ENCODE peak calls at places on chromosomes 3 and 15, in five cellular contexts. N is astrocyte, R is cardiac muscle cell, L is mucosa of descending colon, M is sigmoid colon. S is an unnamed sample. For H3K4me1, the result is how much of the 10 kb centered on the place peaks cover.

GRCh38 chr15:56273724-56274123 is 30.0 kb upstream of the RFX7 start:
- DNase-seq in N (no peak), R (no peak), L (no peak), M (no peak), S (no peak)

GRCh38 chr3:27105904-27106303 is 263.3 kb downstream of the NEK10 start:
- DNase-seq in N (no peak), R (no peak), L (no peak), M (no peak), S (no peak)

GRCh38 chr15:62600376-62600775 is 435.3 kb upstream of the C2CD4B start:
- DNase-seq in N (no peak), R (peak), L (no peak), M (no peak), S (no peak)

GRCh38 chr3:195071916-195072820 is 198.8 kb downstream of the XXYLT1 start:
- DNase-seq in N (no peak), R (no peak), L (no peak), M (peak), S (no peak)

GRCh38 chr15:101568304-101568703 is 78.8 kb upstream of the PCSK6 start:
- DNase-seq in N (peak), R (no peak), L (no peak), M (no peak), S (no peak)

GRCh38 chr3:17551333-17551732 is 191.1 kb downstream of the TBC1D5 start:
- DNase-seq in N (no peak), R (no peak), L (no peak), M (no peak), S (no peak)

GRCh38 chr3:28915711-28916481 is 365.0 kb upstream of the RBMS3 start:
- DNase-seq in N (peak), R (peak), L (no peak), M (peak), S (no peak)

GRCh38 chr15:79987969-79988368 is 17.0 kb upstream of the BCL2A1 start:
- DNase-seq in N (no peak), R (no peak), L (no peak), M (no peak), S (no peak)

GRCh38 chr3:27715454-27715806 is 6.7 kb downstream of the EOMES start:
- DNase-seq in N (no peak), R (no peak), L (no peak), M (no peak), S (no peak)

GRCh38 chr3:120147072-120147871 is 53.0 kb upstream of the GSK3B start:
- DNase-seq in N (no peak), R (no peak), L (no peak), M (no peak), S (peak)

GRCh38 chr3:196454935-196455334 is 22.7 kb upstream of the UBXN7 start:
- DNase-seq in N (peak), R (no peak), L (no peak), M (no peak), S (no peak)

GRCh38 chr3:46899151-46900006 is 21.9 kb downstream of the PTH1R start:
- DNase-seq in N (no peak), R (no peak), L (peak), M (no peak), S (no peak)

GRCh38 chr3:53799338-53799865 is 46.8 kb downstream of the CHDH start:
- DNase-seq in N (no peak), R (no peak), L (no peak), M (no peak), S (no peak)

GRCh38 chr3:144437989-144438388 is 466.4 kb downstream of the DIPK2A start:
- DNase-seq in N (no peak), R (no peak), L (no peak), M (no peak), S (no peak)

GRCh38 chr15:31365655-31366127 is 39.1 kb downstream of the KLF13 start:
- DNase-seq in N (peak), R (peak), L (peak), M (peak), S (peak)

GRCh38 chr15:97600190-97600589 is 360.3 kb upstream of the ARRDC4 start:
- DNase-seq in N (no peak), R (no peak), L (no peak), M (no peak), S (no peak)

GRCh38 chr3:194687638-194688206 is 2.0 kb downstream of the FAM43A start:
- DNase-seq in N (peak), R (peak), L (peak), M (peak), S (peak)

GRCh38 chr3:45817788-45818523 is 21.6 kb upstream of the SLC6A20 start:
- DNase-seq in N (peak), R (peak), L (no peak), M (peak), S (no peak)

GRCh38 chr15:39154776-39155175 is 426.1 kb upstream of the THBS1 start:
- DNase-seq in N (no peak), R (no peak), L (no peak), M (no peak), S (no peak)

GRCh38 chr3:30458781-30459180 is 147.6 kb upstream of the TGFBR2 start:
- DNase-seq in N (no peak), R (no peak), L (peak), M (no peak), S (no peak)

GRCh38 chr15:62920569-62921502 is 121.7 kb upstream of the TPM1 start:
- DNase-seq in N (peak), R (peak), L (no peak), M (no peak), S (no peak)

GRCh38 chr3:58077586-58078285 is 69.5 kb downstream of the FLNB start:
- DNase-seq in N (no peak), R (no peak), L (no peak), M (no peak), S (no peak)

GRCh38 chr3:127070776-127071175 is 87.9 kb downstream of the PLXNA1 start:
- DNase-seq in N (no peak), R (no peak), L (no peak), M (peak), S (no peak)

GRCh38 chr15:52778457-52778856 is 11.7 kb downstream of the ONECUT1 start:
- DNase-seq in N (no peak), R (no peak), L (no peak), M (no peak), S (no peak)

GRCh38 chr15:83854314-83854713 is 200.4 kb downstream of the ADAMTSL3 start:
- DNase-seq in N (no peak), R (peak), L (no peak), M (no peak), S (no peak)

GRCh38 chr3:181710581-181711255 is 1.0 kb upstream of the SOX2 start:
- DNase-seq in N (peak), R (no peak), L (no peak), M (no peak), S (no peak)

GRCh38 chr3:106169351-106169750 is 300.5 kb upstream of the CBLB start:
- DNase-seq in N (no peak), R (no peak), L (no peak), M (no peak), S (no peak)

GRCh38 chr15:96019114-96019513 is 311.4 kb upstream of the NR2F2 start:
- DNase-seq in N (no peak), R (no peak), L (no peak), M (no peak), S (no peak)

DNA sequence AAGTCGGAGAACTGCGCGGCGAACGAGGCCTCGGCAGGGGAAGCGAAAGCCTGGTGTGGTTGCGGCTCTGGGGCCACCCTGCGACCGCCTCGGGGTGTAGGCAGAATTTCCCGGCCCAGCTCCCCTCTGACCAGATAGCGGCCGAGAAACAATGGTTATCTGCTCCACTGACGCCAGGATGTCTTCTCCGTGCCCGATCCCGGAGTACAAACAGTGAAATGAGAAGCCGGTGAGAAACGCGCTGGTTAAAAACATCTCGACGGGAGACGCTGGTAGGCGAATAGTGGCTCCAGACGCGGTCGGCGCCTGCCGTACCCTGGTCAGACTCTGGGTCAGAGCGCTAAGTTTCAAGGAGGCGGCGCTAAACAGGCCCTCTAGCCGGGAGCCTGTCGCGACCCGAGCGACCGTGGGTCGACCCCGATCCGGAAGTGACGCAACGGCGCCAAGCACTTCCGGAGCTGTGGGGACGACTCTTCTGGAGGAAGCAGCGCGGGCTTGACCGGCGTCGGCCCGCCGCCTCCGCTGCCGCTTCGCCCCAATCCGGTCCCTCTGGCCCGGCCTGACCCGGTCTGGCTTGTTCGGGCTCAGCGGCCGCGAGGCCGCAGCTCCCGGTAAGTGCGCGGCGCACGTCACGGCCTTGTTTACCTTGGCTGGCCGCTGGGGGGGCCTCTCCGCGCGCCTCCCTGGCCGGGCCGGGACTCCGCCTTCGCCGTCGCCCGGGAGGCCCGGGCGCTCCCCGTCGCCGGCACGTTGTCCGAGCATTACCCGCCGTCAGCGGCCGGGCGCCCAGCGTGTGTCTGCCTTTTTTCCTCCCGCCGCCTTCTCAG is at the start of gene ARIH2:
- DNase-seq in N (peak), R (peak), L (peak), M (peak), S (peak)
- TF ChIP-seq CTCF in N (peak), R (peak), L (no peak), M (no peak), S (peak)

DNA sequence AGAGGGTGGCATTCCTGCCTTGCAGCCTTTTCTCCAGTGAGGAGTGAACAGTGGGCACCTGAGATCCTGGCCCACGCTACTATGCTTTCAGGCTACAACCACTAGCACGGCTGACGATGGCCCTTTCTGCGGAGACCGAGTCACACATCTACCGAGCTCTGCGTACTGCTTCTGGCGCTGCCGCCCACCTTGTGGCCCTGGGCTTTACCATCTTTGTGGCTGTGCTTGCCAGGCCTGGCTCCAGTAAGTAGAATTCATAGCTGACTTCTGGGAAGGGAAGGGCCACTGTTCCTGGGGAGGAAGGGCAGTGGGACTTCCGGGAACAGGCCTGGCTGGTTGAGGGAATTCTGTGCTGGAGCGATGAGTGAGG is 641 bp downstream of the CYB561D2 start:
- DNase-seq in N (no peak), R (no peak), L (no peak), M (no peak), S (no peak)
- H3K4me3 ChIP-seq in N (peak), R (peak), L (no peak), M (peak), S (peak)

GRCh38 chr3:129595544-129596193 is 10.8 kb downstream of the PLXND1 start:
- DNase-seq in N (no peak), R (no peak), L (no peak), M (no peak), S (no peak)

GRCh38 chr3:129597087-129597791 is 9.2 kb downstream of the PLXND1 start:
- DNase-seq in N (peak), R (peak), L (no peak), M (no peak), S (no peak)

GRCh38 chr3:129597792-129598381 is 8.6 kb downstream of the PLXND1 start:
- DNase-seq in N (peak), R (peak), L (no peak), M (no peak), S (no peak)

GRCh38 chr3:129594907-129595390 is 11.5 kb downstream of the PLXND1 start:
- DNase-seq in N (no peak), R (no peak), L (no peak), M (no peak), S (no peak)

DNA sequence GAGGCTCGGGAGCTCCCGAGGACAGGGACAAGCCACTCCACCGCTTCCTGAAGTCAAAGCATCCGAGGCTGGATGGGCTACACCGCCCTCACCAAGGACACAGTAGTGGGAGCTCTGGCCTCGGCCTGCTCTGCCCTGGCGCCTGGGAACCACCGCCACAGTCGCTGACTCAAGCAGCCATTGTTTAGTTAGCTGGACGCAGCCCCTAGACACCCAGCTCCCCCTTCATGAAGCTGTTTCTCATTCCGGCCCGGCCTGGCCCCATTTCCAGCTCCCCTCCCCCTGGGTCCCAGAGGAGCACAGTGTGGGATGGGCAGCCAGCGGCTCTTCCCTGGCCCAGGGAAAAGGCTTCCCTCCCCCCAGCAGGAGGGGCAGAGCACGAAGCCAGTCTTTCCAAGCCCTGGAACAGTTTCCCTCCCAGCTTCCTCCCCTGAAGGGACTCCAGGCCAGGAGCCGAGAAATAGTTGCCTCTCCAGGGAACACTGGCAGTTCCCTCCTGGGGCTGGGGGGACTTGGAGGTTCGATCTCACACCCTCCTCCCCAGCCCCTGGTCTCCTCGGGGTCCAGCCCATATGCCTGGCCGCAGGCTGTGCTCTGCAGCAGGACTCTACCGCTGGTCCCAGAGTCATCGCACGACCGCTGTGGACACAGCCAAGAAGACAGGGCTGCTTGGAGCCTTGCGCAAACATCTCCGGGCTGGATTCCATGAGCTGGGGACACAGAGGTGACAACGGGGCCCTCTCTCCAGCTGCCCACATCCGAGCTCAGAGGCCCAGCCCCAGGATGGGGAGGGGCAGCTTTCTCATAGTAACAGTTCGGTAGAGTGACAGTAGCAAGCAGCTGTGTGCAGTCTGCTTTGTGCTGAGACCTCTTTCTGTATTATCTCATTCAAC is 10.0 kb downstream of the PLXND1 start:
- DNase-seq in N (peak), R (peak), L (peak), M (peak), S (no peak)
- H3K4me1 ChIP-seq in N (half or more), R (under half), L (under half), M (half or more), S (under half)

GRCh38 chr15:65517866-65518207 is 348 bp upstream of the DPP8 start:
- DNase-seq in N (no peak), R (no peak), L (no peak), M (no peak), S (no peak)
- TF ChIP-seq CTCF in N (no peak), R (no peak), L (no peak), M (no peak), S (no peak)

DNA sequence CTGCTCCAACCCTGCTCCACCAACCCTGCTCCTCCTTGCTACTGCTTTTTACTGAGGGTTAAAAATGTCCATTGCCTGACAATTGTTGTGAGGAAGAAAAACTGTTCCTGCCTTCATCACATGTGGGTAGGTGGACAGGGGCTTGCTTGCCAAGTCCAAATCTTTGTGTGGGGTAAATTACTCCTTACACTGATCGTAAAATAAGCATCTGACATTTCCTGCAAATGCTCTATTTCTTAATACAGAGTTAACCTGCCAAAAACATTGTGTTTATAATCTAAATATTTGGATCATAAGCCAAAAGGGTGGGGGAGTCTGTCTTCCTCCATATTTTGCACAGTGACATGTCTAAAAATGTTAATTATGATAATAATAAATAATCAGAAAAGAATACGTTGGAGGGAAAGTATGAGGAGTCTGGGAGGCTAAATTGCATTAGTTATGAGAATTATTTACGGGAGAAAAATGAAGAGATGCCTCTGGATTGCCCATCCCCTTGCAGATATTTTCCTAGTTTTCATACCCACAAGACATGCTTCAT is 242.5 kb upstream of the TBL1XR1 start:
- DNase-seq in N (peak), R (peak), L (no peak), M (no peak), S (no peak)
- H3K4me3 ChIP-seq in N (no peak), R (no peak), L (no peak), M (no peak), S (no peak)

DNA sequence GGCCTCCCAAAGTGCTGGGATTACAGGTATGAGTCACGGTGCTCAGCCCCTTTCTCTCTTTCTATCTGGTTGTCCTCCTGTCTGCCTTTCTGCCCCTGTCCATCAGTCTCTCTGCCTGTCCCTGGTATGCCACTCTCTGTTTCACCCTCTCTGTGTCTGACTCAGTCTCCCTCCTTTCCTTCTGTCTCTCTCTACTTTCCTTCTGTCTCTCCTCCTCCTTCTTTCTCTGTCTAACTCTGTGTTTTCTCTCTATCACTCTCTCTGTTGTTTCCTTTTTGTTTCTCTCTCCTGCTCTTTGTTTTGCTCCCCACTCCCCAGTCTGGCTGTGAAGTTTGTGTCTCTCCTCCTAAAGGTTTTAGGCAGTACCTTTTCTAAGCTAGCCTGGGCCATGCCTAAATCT is 9.1 kb upstream of the STRA6 start:
- DNase-seq in N (no peak), R (no peak), L (no peak), M (no peak), S (no peak)
- H3K4me1 ChIP-seq in N (half or more), R (half or more), L (under half), M (under half), S (under half)

GRCh38 chr3:66196633-66197032 is 24.2 kb upstream of the SLC25A26 start:
- DNase-seq in N (no peak), R (no peak), L (no peak), M (no peak), S (no peak)
- TF ChIP-seq CTCF in N (peak), R (peak), L (no peak), M (no peak), S (no peak)

DNA sequence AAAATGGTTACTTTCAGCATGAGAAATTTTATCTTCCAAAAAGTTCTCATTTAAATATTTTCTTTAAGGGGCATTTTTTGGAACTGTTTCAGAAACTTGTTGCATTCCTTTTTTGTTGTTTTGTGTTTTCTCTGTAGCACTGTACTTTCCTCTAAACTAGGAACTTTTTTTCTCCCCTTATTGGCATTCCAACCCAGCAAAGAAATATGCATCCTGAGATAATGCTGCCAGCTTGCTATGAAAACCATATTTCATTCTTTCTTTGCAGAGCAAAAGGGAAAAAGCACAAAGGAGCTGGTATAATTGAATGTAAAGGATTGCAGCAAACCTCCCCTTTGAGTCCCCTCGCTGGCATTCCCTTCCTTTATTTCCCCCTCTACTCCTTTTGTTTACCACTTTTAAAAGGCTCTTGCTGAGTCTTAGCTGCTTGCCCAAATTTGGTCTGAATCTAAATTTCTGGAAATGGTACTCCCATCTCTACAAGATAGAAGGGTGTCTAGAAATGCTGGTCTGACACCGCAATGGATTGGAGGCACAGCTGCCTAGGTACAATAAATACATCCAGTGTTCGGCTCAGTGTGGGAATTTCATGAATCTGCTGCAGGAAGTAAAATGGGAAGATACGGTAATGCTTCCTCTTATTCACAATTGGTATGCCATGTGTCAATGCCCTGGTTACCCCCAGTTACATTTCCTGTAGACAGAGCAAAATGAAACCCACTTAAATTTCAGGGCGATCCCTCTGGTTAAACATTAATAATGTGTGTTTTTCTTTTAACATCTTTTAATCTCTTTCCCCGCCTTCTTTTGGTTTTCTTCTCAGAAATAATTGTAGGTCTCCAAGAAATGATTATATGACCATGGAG is 156.6 kb downstream of the MEIS2 start:
- DNase-seq in N (no peak), R (no peak), L (no peak), M (no peak), S (no peak)
- H3K4me3 ChIP-seq in N (no peak), R (no peak), L (no peak), M (no peak), S (no peak)